ENCODE peak calls at places on chromosome 4, in ten cellular contexts. L is IMR-90; G is brain microvascular endothelial cell; C is suprapubic skin; P is lower lobe of right lung; K is right cardiac atrium; F is NT2/D1; W is CD4-positive, alpha-beta T cell; H is neural progenitor cell; X is left lung. N is an unnamed sample.

GRCh38 chr4:63618883-63619573 is 790.2 kb downstream of the TECRL start:
- DNase-seq in L (no peak), G (no peak), C (no peak), P (no peak), K (no peak), F (no peak), W (no peak), H (peak; percentile 1), X (no peak), N (no peak)

GRCh38 chr4:139242511-139243051 is 37.4 kb downstream of the MGARP start:
- DNase-seq in L (peak; percentile 62), G (peak; percentile 85), C (no peak), P (no peak), K (no peak), F (no peak), W (no peak), H (no peak), X (no peak), N (no peak)

GRCh38 chr4:184100297-184100885 is 117.3 kb downstream of the ENPP6 start:
- DNase-seq in L (peak; percentile 26), G (peak; percentile 5), C (no peak), P (peak; percentile 80), K (peak; percentile 39), F (no peak), W (peak; percentile 27), H (peak; percentile 67), X (peak; percentile 92), N (peak; percentile 85)

GRCh38 chr4:13529130-13529919 is 15.0 kb downstream of the NKX3-2 start:
- DNase-seq in L (no peak), G (no peak), C (no peak), P (no peak), K (no peak), F (no peak), W (no peak), H (no peak), X (peak; percentile 61), N (no peak)

GRCh38 chr4:61446957-61447356 is 246.8 kb downstream of the ADGRL3 start:
- DNase-seq in L (no peak), G (no peak), C (no peak), P (no peak), K (no peak), F (no peak), W (no peak), H (no peak), X (no peak), N (no peak)

GRCh38 chr4:99059550-99059949 is 29.0 kb downstream of the ADH5 start:
- DNase-seq in L (no peak), G (no peak), C (no peak), P (no peak), K (no peak), F (no peak), W (no peak), H (no peak), X (no peak), N (no peak)

GRCh38 chr4:123250843-123251242 is 145.8 kb upstream of the SPRY1 start:
- DNase-seq in L (peak; percentile 93), G (peak; percentile 28), C (no peak), P (no peak), K (peak; percentile 33), F (no peak), W (no peak), H (no peak), X (no peak), N (no peak)

GRCh38 chr4:180766903-180767302 is 1476.3 kb upstream of the TENM3 start:
- DNase-seq in L (no peak), G (no peak), C (no peak), P (no peak), K (no peak), F (no peak), W (no peak), H (peak; percentile 8), X (no peak), N (no peak)

GRCh38 chr4:116752027-116752426 is 333.3 kb downstream of the TRAM1L1 start:
- DNase-seq in L (no peak), G (no peak), C (no peak), P (no peak), K (no peak), F (no peak), W (no peak), H (no peak), X (no peak), N (no peak)

GRCh38 chr4:106358899-106359298 is 9.7 kb downstream of the GIMD1 start:
- DNase-seq in L (peak; percentile 77), G (no peak), C (no peak), P (no peak), K (no peak), F (no peak), W (no peak), H (no peak), X (no peak), N (no peak)

GRCh38 chr4:772118-772517 is 53.8 kb downstream of the CPLX1 start:
- DNase-seq in L (no peak), G (no peak), C (no peak), P (no peak), K (no peak), F (no peak), W (no peak), H (no peak), X (no peak), N (no peak)

GRCh38 chr4:113384600-113384999 is 335.1 kb downstream of the ANK2 start:
- DNase-seq in L (peak; percentile 81), G (no peak), C (no peak), P (no peak), K (no peak), F (no peak), W (no peak), H (no peak), X (no peak), N (no peak)

DNA sequence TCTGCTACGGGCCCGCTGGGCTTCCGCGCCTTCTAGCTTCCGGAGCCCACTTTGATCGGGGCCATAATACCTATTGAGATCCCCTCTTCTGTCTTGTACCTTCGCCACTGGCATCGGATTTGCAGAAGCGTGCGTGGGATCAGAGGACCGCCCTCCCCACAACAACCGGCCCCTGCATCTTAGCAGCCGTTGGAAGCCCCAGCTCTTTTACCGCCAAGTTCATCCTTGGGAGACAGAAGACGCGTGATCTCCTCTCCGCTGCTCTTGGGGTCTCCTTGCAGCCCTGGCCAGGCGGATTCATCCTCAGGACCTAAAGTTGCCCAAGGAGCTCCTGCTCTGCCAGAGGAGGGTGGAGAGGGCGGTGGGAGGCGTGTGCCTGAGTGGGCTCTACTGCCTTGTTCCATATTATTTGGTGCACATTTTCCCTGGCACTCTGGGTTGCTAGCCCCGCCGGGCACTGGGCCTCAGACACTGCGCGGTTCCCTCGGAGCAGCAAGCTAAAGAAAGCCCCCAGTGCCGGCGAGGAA is 1.6 kb downstream of the SLIT2 start:
- DNase-seq in L (peak; percentile 15), G (no peak), C (no peak), P (no peak), K (no peak), F (no peak), W (no peak), H (no peak), X (no peak), N (peak; percentile 7)
- H3K27me3 ChIP-seq in L (peaks cover 22% of the 10 kb centered on the region), G (no peaks in the 10 kb centered on the region), C (peaks cover 42% of the 10 kb centered on the region), P (peaks cover 52% of the 10 kb centered on the region), K (no peaks in the 10 kb centered on the region), F (peaks cover 61% of the 10 kb centered on the region), W (peaks cover 66% of the 10 kb centered on the region), H (peaks cover 89% of the 10 kb centered on the region), X (peaks cover 72% of the 10 kb centered on the region), N (no peaks in the 10 kb centered on the region)

GRCh38 chr4:119011607-119011988 is 122.9 kb downstream of the SYNPO2 start:
- DNase-seq in L (no peak), G (no peak), C (no peak), P (no peak), K (no peak), F (no peak), W (no peak), H (no peak), X (no peak), N (no peak)

GRCh38 chr4:119014658-119015057 is 121.0 kb upstream of the MYOZ2 start:
- DNase-seq in L (no peak), G (no peak), C (no peak), P (no peak), K (no peak), F (no peak), W (no peak), H (no peak), X (no peak), N (no peak)

GRCh38 chr4:119016636-119017035 is 119.0 kb upstream of the MYOZ2 start:
- DNase-seq in L (peak; percentile 93), G (no peak), C (no peak), P (no peak), K (no peak), F (no peak), W (no peak), H (no peak), X (no peak), N (no peak)

GRCh38 chr4:119005888-119006287 is 117.2 kb downstream of the SYNPO2 start:
- DNase-seq in L (no peak), G (no peak), C (no peak), P (no peak), K (no peak), F (no peak), W (no peak), H (no peak), X (no peak), N (no peak)

DNA sequence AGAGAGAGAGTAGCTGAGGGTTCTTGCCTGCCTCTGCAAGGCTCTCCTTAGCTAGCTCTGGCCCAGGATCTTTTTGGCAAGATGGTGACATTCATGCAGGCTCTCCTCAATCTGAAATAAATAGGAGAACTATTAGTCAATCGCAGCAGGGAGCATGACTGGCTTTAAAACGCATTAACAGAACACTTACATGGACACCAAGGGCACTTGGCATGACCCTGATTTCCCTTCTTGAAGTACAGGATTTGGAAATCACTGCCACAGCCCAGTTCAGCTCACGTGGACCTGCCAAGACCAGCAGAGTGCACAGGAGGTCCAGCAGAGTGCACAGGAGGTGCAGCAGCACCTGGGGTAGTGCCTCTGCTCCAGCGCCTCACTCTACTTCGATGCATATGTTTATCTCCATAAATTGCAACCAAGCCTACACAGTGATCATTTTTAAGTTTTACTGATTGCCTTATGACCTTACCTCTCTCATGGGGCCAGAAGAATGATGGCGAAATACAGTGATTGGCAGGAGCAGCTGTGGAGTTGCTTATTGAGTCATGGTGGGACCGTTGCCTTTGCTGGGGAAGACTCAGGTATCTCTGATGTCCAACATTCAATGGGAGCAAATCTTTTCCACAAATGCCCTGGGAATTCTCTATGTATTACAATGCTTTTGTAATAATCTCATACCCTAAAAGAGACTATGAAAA is 122.4 kb downstream of the SYNPO2 start:
- DNase-seq in L (no peak), G (no peak), C (no peak), P (peak; percentile 49), K (peak; percentile 39), F (no peak), W (no peak), H (no peak), X (peak; percentile 20), N (no peak)
- H3K27me3 ChIP-seq in L (no peaks in the 10 kb centered on the region), G (no peaks in the 10 kb centered on the region), C (no peaks in the 10 kb centered on the region), P (no peaks in the 10 kb centered on the region), K (no peaks in the 10 kb centered on the region), F (no peaks in the 10 kb centered on the region), W (no peaks in the 10 kb centered on the region), H (no peaks in the 10 kb centered on the region), X (no peaks in the 10 kb centered on the region), N (no peaks in the 10 kb centered on the region)

GRCh38 chr4:41797260-41797659 is 48.7 kb upstream of the PHOX2B start:
- DNase-seq in L (no peak), G (no peak), C (no peak), P (no peak), K (no peak), F (no peak), W (no peak), H (no peak), X (no peak), N (no peak)
- H3K27me3 ChIP-seq in L (peaks cover 11% of the 10 kb centered on the region), G (no peaks in the 10 kb centered on the region), C (peaks cover 31% of the 10 kb centered on the region), P (peaks cover 7% of the 10 kb centered on the region), K (no peaks in the 10 kb centered on the region), F (no peaks in the 10 kb centered on the region), W (no peaks in the 10 kb centered on the region), H (no peaks in the 10 kb centered on the region), X (peaks cover 24% of the 10 kb centered on the region), N (no peaks in the 10 kb centered on the region)

GRCh38 chr4:6372649-6373525 is 99.5 kb downstream of the PPP2R2C start:
- DNase-seq in L (peak; percentile 28), G (peak; percentile 40), C (no peak), P (no peak), K (no peak), F (no peak), W (no peak), H (peak; percentile 73), X (peak; percentile 41), N (peak; percentile 1)
- H3K27me3 ChIP-seq in L (peaks cover 19% of the 10 kb centered on the region), G (no peaks in the 10 kb centered on the region), C (peaks cover 9% of the 10 kb centered on the region), P (peaks cover 21% of the 10 kb centered on the region), K (no peaks in the 10 kb centered on the region), F (peaks cover 9% of the 10 kb centered on the region), W (no peaks in the 10 kb centered on the region), H (no peaks in the 10 kb centered on the region), X (peaks cover 38% of the 10 kb centered on the region), N (no peaks in the 10 kb centered on the region)